ENCODE peak calls at places on chromosome 17, in six cellular contexts. G, D, K, X, T and O are unnamed samples.

GRCh38 chr17:75850928-75851692 is 4.0 kb downstream of the WBP2 start:
- DNase-seq in G (no peak), D (peak), K (no peak), X (no peak), T (peak), O (peak)

GRCh38 chr17:42608692-42609181 is 437 bp downstream of the RETREG3 start:
- DNase-seq in G (no peak), D (no peak), K (peak), X (no peak), T (no peak), O (no peak)

GRCh38 chr17:82241183-82241925 is 12.5 kb downstream of the SLC16A3 start:
- DNase-seq in G (no peak), D (peak), K (no peak), X (no peak), T (peak), O (no peak)

GRCh38 chr17:47367257-47367656 is 43.5 kb downstream of the EFCAB13 start:
- DNase-seq in G (no peak), D (no peak), K (no peak), X (no peak), T (no peak), O (no peak)

GRCh38 chr17:81983639-81984373 is 6.4 kb downstream of the ASPSCR1 start:
- DNase-seq in G (no peak), D (no peak), K (no peak), X (no peak), T (no peak), O (no peak)

GRCh38 chr17:60959696-60960095 is 282.0 kb downstream of the BCAS3 start:
- DNase-seq in G (no peak), D (no peak), K (no peak), X (no peak), T (no peak), O (no peak)

GRCh38 chr17:9211133-9211765 is 189.9 kb downstream of the NTN1 start:
- DNase-seq in G (peak), D (no peak), K (no peak), X (no peak), T (peak), O (no peak)

GRCh38 chr17:14580494-14580893 is 279.6 kb downstream of the HS3ST3B1 start:
- DNase-seq in G (no peak), D (no peak), K (no peak), X (no peak), T (no peak), O (no peak)

GRCh38 chr17:61072648-61073047 is 327.0 kb upstream of the TBX2 start:
- DNase-seq in G (no peak), D (no peak), K (no peak), X (no peak), T (no peak), O (no peak)

DNA sequence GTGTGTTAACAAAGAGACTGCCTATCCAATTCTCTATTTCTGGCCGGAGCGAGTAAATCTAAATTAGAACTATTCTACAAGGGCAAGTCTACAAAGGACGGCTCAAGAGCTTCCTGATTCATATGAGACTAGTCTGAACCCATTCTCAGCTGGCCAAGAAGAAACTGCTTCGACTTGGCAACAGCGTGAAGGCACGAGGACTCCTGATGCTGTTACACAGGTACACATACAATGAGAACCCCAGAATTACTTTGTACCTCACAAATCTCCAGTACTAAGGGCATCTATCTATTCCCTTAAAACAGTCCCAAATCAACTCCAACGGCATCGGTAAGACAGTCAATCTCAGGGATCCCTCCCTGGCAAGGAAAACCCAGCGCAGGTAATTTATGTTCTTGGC is 1.5 kb downstream of the CRK start:
- DNase-seq in G (no peak), D (no peak), K (no peak), X (no peak), T (no peak), O (no peak)
- H3K27ac ChIP-seq in G (peak), D (peak), K (peak), X (peak), T (peak), O (no peak)

GRCh38 chr17:73290399-73291259 is 21.2 kb downstream of the CDC42EP4 start:
- DNase-seq in G (no peak), D (no peak), K (no peak), X (no peak), T (no peak), O (no peak)
- H3K4me3 ChIP-seq in G (no peak), D (no peak), K (no peak), X (peak), T (no peak), O (peak)

GRCh38 chr17:7575481-7575883 is 4.0 kb upstream of the CD68 start:
- DNase-seq in G (no peak), D (no peak), K (no peak), X (no peak), T (no peak), O (no peak)
- H3K27ac ChIP-seq in G (peak), D (no peak), K (peak), X (no peak), T (no peak), O (no peak)

GRCh38 chr17:78357177-78357586 is 2.7 kb downstream of the SOCS3 start:
- DNase-seq in G (no peak), D (no peak), K (no peak), X (no peak), T (peak), O (peak)
- H3K4me3 ChIP-seq in G (no peak), D (peak), K (peak), X (no peak), T (peak), O (peak)

DNA sequence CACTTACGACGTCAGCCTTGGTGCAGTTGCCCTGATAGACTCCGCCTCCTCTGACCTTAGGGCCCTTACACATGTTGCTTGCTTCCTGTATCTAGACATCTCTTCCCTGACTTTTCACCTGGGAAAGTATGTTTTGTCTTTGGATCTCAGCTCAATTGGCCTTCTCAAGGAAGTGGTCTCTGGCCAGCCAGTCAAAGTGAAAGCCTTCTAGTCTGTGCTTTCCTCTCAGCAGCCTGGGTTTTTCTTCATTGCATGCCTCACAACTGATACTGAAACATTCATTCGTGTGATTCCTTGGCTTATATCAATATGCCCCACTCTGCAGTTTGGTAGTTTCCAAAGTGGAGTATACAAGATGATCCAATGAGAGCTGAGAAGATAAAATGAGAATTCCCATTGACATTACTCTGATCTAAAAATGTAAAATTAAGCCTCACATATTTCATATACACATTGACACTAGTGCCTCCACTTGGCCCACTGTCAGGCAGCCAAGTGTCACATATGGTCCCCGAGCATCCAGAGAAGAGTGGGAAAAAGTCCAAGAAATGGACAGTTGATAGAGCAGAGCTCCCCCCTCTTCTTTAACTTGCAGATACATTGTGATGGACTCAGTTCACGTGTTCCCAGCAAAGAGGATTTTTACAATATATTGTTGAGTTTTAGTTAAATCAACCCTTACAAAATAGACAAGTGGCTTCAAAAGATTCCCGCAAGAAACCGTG is 371.2 kb upstream of the ASIC2 start:
- DNase-seq in G (no peak), D (no peak), K (no peak), X (no peak), T (no peak), O (no peak)
- H3K27ac ChIP-seq in G (no peak), D (no peak), K (no peak), X (no peak), T (no peak), O (no peak)

GRCh38 chr17:1110844-1111598 is 68.8 kb downstream of the ABR start:
- DNase-seq in G (peak), D (peak), K (peak), X (peak), T (peak), O (no peak)
- H3K4me3 ChIP-seq in G (no peak), D (no peak), K (no peak), X (peak), T (no peak), O (no peak)

GRCh38 chr17:77095461-77095860 is 45.3 kb upstream of the SEC14L1 start:
- DNase-seq in G (no peak), D (no peak), K (no peak), X (no peak), T (no peak), O (no peak)
- H3K27ac ChIP-seq in G (no peak), D (no peak), K (no peak), X (no peak), T (no peak), O (peak)

GRCh38 chr17:20028436-20028835 is 19.3 kb downstream of the SPECC1 start:
- DNase-seq in G (no peak), D (no peak), K (no peak), X (no peak), T (no peak), O (no peak)

GRCh38 chr17:20032636-20033035 is 23.5 kb downstream of the SPECC1 start:
- DNase-seq in G (no peak), D (no peak), K (no peak), X (no peak), T (no peak), O (no peak)

GRCh38 chr17:20035501-20035900 is 26.3 kb downstream of the SPECC1 start:
- DNase-seq in G (no peak), D (no peak), K (no peak), X (no peak), T (no peak), O (no peak)

GRCh38 chr17:20033410-20033809 is 24.3 kb downstream of the SPECC1 start:
- DNase-seq in G (no peak), D (no peak), K (no peak), X (no peak), T (no peak), O (no peak)
- H3K4me3 ChIP-seq in G (no peak), D (no peak), K (no peak), X (no peak), T (no peak), O (no peak)